ENCODE peak calls at places on chromosome 6, in five cellular contexts. I is endothelial cell, P is heart left ventricle, Q is PC-3, N is stomach. Y is an unnamed sample.
A peak's percentile ranks its signal among the peaks of the same experiment; 100 is the strongest.

GRCh38 chr6:132072831-132073230 is 121.7 kb upstream of the CCN2 start:
- DNase-seq in I (no peak), P (no peak), Q (no peak), N (no peak), Y (no peak)

GRCh38 chr6:15341311-15341710 is 95.4 kb downstream of the JARID2 start:
- DNase-seq in I (no peak), P (no peak), Q (peak; percentile 53), N (no peak), Y (peak; percentile 47)

GRCh38 chr6:18501313-18502013 is 114.3 kb downstream of the RNF144B start:
- DNase-seq in I (no peak), P (peak; percentile 55), Q (no peak), N (no peak), Y (peak; percentile 71)

GRCh38 chr6:37139223-37139962 is 30.6 kb upstream of the PIM1 start:
- DNase-seq in I (no peak), P (no peak), Q (no peak), N (no peak), Y (no peak)

GRCh38 chr6:114000066-114000465 is 29.1 kb upstream of the HDAC2 start:
- DNase-seq in I (no peak), P (no peak), Q (peak; percentile 86), N (no peak), Y (no peak)

GRCh38 chr6:14506656-14507242 is 389.2 kb downstream of the CD83 start:
- DNase-seq in I (no peak), P (no peak), Q (no peak), N (no peak), Y (no peak)

GRCh38 chr6:106334646-106335448 is 9.3 kb upstream of the ATG5 start:
- DNase-seq in I (peak; percentile 20), P (peak; percentile 31), Q (peak; percentile 64), N (peak; percentile 55), Y (peak; percentile 59)

GRCh38 chr6:71855406-71855805 is 30.9 kb upstream of the RIMS1 start:
- DNase-seq in I (no peak), P (no peak), Q (peak; percentile 10), N (no peak), Y (no peak)

GRCh38 chr6:53309059-53309896 is 39.5 kb downstream of the ELOVL5 start:
- DNase-seq in I (no peak), P (no peak), Q (peak; percentile 34), N (peak; percentile 38), Y (peak; percentile 77)

GRCh38 chr6:39804666-39805065 is 12.5 kb downstream of the DAAM2 start:
- DNase-seq in I (no peak), P (no peak), Q (peak; percentile 65), N (no peak), Y (peak; percentile 30)

GRCh38 chr6:124885171-124885570 is 77.1 kb upstream of the RNF217 start:
- DNase-seq in I (no peak), P (no peak), Q (no peak), N (no peak), Y (no peak)

GRCh38 chr6:124879110-124879991 is 82.9 kb upstream of the RNF217 start:
- DNase-seq in I (no peak), P (no peak), Q (peak; percentile 20), N (no peak), Y (no peak)

GRCh38 chr6:124879992-124880355 is 82.3 kb upstream of the RNF217 start:
- DNase-seq in I (no peak), P (no peak), Q (peak; percentile 4), N (no peak), Y (no peak)

GRCh38 chr6:124882580-124883393 is 79.5 kb upstream of the RNF217 start:
- DNase-seq in I (no peak), P (no peak), Q (peak; percentile 66), N (no peak), Y (peak; percentile 73)

DNA sequence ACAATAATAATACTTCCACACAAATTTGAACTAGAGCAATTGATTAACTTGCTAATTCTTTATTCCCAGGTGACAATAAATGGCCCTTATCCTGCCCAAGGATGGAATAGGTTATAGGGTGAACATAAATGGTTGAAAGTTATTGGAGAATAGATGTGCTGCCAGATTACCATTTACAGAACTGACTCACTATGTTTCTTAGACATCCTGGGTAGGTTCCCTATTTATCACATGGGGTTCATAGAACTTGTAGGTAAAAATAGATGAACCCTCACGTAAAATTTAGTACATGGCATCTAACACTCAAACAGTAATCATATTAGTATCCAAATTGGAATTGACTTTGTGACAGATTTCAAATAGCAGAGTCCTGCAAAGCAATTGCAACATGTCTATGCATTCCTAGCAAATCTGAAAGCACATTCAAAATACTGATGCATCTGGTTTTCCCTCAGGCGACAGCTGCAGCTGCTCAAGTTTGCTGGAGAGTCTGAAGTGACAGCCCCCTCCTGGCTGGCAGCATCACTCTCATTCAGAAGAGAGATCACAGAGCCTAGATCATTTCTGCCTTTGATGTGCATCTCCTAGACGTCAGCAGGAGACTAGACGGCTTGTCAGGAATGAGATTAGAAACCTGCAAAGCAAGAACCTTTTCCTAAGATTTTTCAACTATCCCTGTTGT is 80.2 kb upstream of the RNF217 start:
- DNase-seq in I (peak; percentile 23), P (no peak), Q (peak; percentile 24), N (no peak), Y (peak; percentile 66)
- TF ChIP-seq CTCF in I (no peak), P (no peak), Q (no peak), N (no peak), Y (no peak)

GRCh38 chr6:6712258-6712978 is 123.9 kb downstream of the LY86 start:
- DNase-seq in I (no peak), P (no peak), Q (peak; percentile 94), N (peak; percentile 72), Y (peak; percentile 96)
- TF ChIP-seq CTCF in I (no peak), P (no peak), Q (peak; percentile 65), N (no peak), Y (no peak)

DNA sequence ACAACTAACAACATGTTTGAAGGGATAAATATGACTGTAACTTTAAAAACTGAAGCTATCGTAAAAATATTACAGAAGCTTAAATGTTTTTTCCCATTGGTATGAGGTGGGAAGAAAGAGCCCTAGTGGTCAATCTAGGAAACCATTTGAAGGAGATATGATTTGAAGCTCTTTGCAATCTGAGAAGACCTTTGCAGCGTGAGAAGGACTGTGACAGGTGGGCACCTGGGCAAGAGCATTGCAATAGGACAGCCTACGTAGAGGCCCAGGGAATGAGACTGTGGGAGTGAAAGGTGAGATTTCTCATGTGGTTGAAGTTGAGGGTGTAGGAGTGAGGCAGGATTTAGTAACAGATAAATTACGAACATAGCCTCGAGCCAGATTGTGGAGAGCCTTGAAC is 108.0 kb upstream of the PDE7B start:
- DNase-seq in I (no peak), P (no peak), Q (no peak), N (no peak), Y (no peak)
- TF ChIP-seq CTCF in I (peak; percentile 33), P (no peak), Q (no peak), N (no peak), Y (no peak)

DNA sequence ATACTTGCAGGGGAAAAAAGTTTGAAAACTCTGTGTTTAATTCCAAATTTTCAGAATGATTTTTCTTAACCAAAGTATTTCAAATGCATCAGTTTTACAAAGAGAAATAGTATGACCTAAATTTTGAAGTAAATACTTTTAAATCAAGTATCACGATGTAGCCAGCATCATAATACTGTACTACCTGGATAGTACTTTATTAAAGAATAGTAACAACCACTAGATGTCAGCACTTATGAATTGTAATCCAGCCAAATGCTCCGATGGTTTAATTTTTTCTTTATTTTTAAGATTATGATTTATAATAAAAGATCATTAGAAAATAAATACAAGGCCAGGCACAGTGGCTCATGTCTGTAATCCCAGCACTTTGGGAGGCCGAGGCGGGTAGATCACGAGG is 37.2 kb upstream of the HACE1 start:
- DNase-seq in I (no peak), P (no peak), Q (peak; percentile 19), N (no peak), Y (no peak)
- TF ChIP-seq CTCF in I (peak; percentile 28), P (peak; percentile 31), Q (peak; percentile 39), N (no peak), Y (peak; percentile 31)

GRCh38 chr6:3986241-3986640 is 92.7 kb downstream of the FAM217A start:
- DNase-seq in I (no peak), P (no peak), Q (no peak), N (no peak), Y (no peak)
- TF ChIP-seq CTCF in I (no peak), P (no peak), Q (no peak), N (no peak), Y (no peak)